ENCODE peak calls at places on chromosome 7, in seven cellular contexts. J is naive thymus-derived CD4-positive, alpha-beta T cell; Q is T-helper 2 cell; E is M059J; V is tibial artery; G is hypothalamus; C is T-helper 9 cell. T is an unnamed sample.

GRCh38 chr7:159034988-159035387 is 109.7 kb downstream of the VIPR2 start:
- DNase-seq in C (no peak), G (no peak), V (no peak), E (no peak), J (no peak), Q (no peak), T (no peak)

GRCh38 chr7:110105840-110106239 is 985.1 kb upstream of the LRRN3 start:
- DNase-seq in E (no peak), G (no peak), V (no peak), C (no peak), Q (no peak), J (no peak), T (no peak)

GRCh38 chr7:24025094-24025493 is 258.9 kb upstream of the NPY start:
- DNase-seq in E (peak; percentile 68), Q (no peak), C (no peak), J (no peak), G (no peak), V (no peak), T (no peak)

GRCh38 chr7:144408116-144408515 is 4.6 kb upstream of the NOBOX start:
- DNase-seq in Q (no peak), V (no peak), J (no peak), E (no peak), G (no peak), C (no peak), T (no peak)

GRCh38 chr7:70598976-70599375 is 533.0 kb upstream of the GALNT17 start:
- DNase-seq in G (no peak), E (peak; percentile 46), J (no peak), C (no peak), V (no peak), Q (no peak), T (no peak)

GRCh38 chr7:90461216-90461615 is 8.2 kb upstream of the PTTG1IP2 start:
- DNase-seq in C (no peak), J (no peak), E (peak; percentile 10), Q (no peak), V (no peak), G (no peak), T (no peak)

GRCh38 chr7:107779647-107780099 is 23.4 kb downstream of the SLC26A3 start:
- DNase-seq in E (no peak), V (no peak), G (no peak), C (no peak), J (no peak), Q (no peak), T (no peak)

GRCh38 chr7:537911-538634 is 18.4 kb upstream of the PDGFA start:
- DNase-seq in G (no peak), V (peak; percentile 80), E (peak; percentile 96), J (no peak), C (no peak), Q (no peak), T (no peak)

GRCh38 chr7:115047968-115048720 is 126.2 kb downstream of the MDFIC start:
- DNase-seq in E (no peak), V (no peak), J (no peak), C (no peak), G (no peak), Q (no peak), T (no peak)

GRCh38 chr7:98772242-98772603 is 97.6 kb downstream of the TMEM130 start:
- DNase-seq in C (no peak), G (no peak), V (no peak), E (no peak), Q (no peak), J (no peak), T (no peak)

GRCh38 chr7:36615877-36616276 is 108.4 kb downstream of the AOAH start:
- DNase-seq in Q (no peak), G (no peak), E (no peak), J (no peak), V (no peak), C (no peak), T (no peak)

GRCh38 chr7:24836084-24836483 is 78.8 kb upstream of the GSDME start:
- DNase-seq in J (no peak), C (no peak), G (no peak), Q (no peak), V (no peak), E (no peak), T (no peak)

GRCh38 chr7:158740657-158741293 is 36.2 kb upstream of the NCAPG2 start:
- DNase-seq in J (no peak), G (no peak), Q (no peak), C (no peak), E (peak; percentile 91), V (no peak), T (no peak)

GRCh38 chr7:7522421-7522820 is 13.3 kb downstream of the COL28A1 start:
- DNase-seq in J (no peak), C (no peak), G (no peak), V (no peak), E (peak; percentile 3), Q (no peak), T (no peak)

GRCh38 chr7:47402941-47403340 is 179.0 kb downstream of the TNS3 start:
- DNase-seq in E (no peak), C (no peak), V (peak; percentile 54), Q (no peak), G (no peak), J (no peak), T (peak; percentile 46)

GRCh38 chr7:30740417-30741181 is 11.3 kb upstream of the INMT start:
- DNase-seq in J (peak; percentile 85), V (peak; percentile 84), C (peak; percentile 76), G (peak; percentile 29), E (peak; percentile 58), Q (peak; percentile 50), T (peak; percentile 59)

GRCh38 chr7:101134399-101134980 is 7.6 kb downstream of the SERPINE1 start:
- DNase-seq in J (no peak), V (no peak), E (peak; percentile 47), C (no peak), G (no peak), Q (no peak), T (no peak)

GRCh38 chr7:151705744-151706567 is 171.0 kb downstream of the PRKAG2 start:
- DNase-seq in J (peak; percentile 10), Q (no peak), V (no peak), C (no peak), E (peak; percentile 55), G (no peak), T (no peak)

GRCh38 chr7:2541291-2542010 is 13.9 kb downstream of the BRAT1 start:
- DNase-seq in V (peak; percentile 64), J (no peak), C (no peak), E (no peak), Q (no peak), G (no peak), T (no peak)

GRCh38 chr7:127473409-127473808 is 80.9 kb upstream of the ZNF800 start:
- DNase-seq in Q (no peak), V (no peak), C (no peak), G (no peak), J (no peak), E (no peak), T (no peak)

GRCh38 chr7:141875453-141875852 is 34.2 kb upstream of the PRSS37 start:
- DNase-seq in J (no peak), G (no peak), E (no peak), Q (no peak), C (no peak), V (no peak), T (no peak)

GRCh38 chr7:123624527-123625183 is 23.0 kb downstream of the ASB15 start:
- DNase-seq in E (peak; percentile 53), G (no peak), C (peak; percentile 57), V (no peak), J (peak; percentile 32), Q (peak; percentile 4), T (no peak)

GRCh38 chr7:74482629-74483401 is 29.1 kb downstream of the GTF2IRD1 start:
- DNase-seq in Q (no peak), J (no peak), C (no peak), E (peak; percentile 98), V (no peak), G (no peak), T (peak; percentile 74)

GRCh38 chr7:29145553-29146081 is 720 bp downstream of the CPVL start:
- DNase-seq in Q (no peak), E (no peak), J (no peak), C (no peak), G (no peak), V (no peak), T (no peak)

GRCh38 chr7:140697447-140698143 is 1.1 kb downstream of the NDUFB2 start:
- DNase-seq in G (no peak), V (no peak), E (no peak), J (no peak), C (no peak), Q (no peak), T (no peak)

GRCh38 chr7:86747698-86748097 is 104.0 kb downstream of the GRM3 start:
- DNase-seq in E (no peak), G (no peak), C (no peak), J (no peak), Q (no peak), V (no peak), T (no peak)

GRCh38 chr7:42692609-42693008 is 219.3 kb downstream of the C7orf25 start:
- DNase-seq in G (no peak), C (no peak), Q (no peak), V (no peak), E (no peak), J (no peak), T (no peak)

GRCh38 chr7:123571187-123571586 is 13.6 kb upstream of the NDUFA5 start:
- DNase-seq in C (no peak), G (no peak), Q (no peak), E (no peak), J (no peak), V (no peak), T (no peak)

GRCh38 chr7:12423355-12423994 is 19.8 kb upstream of the VWDE start:
- DNase-seq in E (peak; percentile 58), C (no peak), J (no peak), V (no peak), Q (no peak), G (no peak), T (no peak)

GRCh38 chr7:18521236-18521589 is 25.7 kb downstream of the HDAC9 start:
- DNase-seq in V (no peak), C (no peak), Q (no peak), G (no peak), E (no peak), J (no peak), T (no peak)

GRCh38 chr7:151045262-151045661 is 3.1 kb upstream of the ASIC3 start:
- DNase-seq in V (no peak), C (no peak), G (no peak), E (no peak), J (no peak), Q (no peak), T (no peak)

GRCh38 chr7:142033154-142033553 is 37.5 kb downstream of the MGAM start:
- DNase-seq in G (no peak), E (no peak), J (no peak), Q (no peak), C (no peak), V (no peak), T (no peak)

GRCh38 chr7:105689093-105689819 is 108.0 kb upstream of the EFCAB10 start:
- DNase-seq in G (no peak), Q (no peak), C (no peak), E (no peak), V (no peak), J (no peak), T (no peak)

GRCh38 chr7:131945313-131945831 is 388.9 kb upstream of the PODXL start:
- DNase-seq in G (peak; percentile 24), Q (no peak), E (peak; percentile 45), J (no peak), C (no peak), V (peak; percentile 52), T (no peak)

GRCh38 chr7:23593706-23594105 is 3.5 kb upstream of the CCDC126 start:
- DNase-seq in E (no peak), G (no peak), C (no peak), J (no peak), V (no peak), Q (no peak), T (no peak)

GRCh38 chr7:151429555-151430331 is 10.2 kb downstream of the CRYGN start:
- DNase-seq in G (no peak), J (peak; percentile 76), C (peak; percentile 50), Q (peak; percentile 73), E (peak; percentile 75), V (no peak), T (no peak)